ENCODE peak calls at places on chromosomes 7 and 10, in six cellular contexts. K, L, N, Z, B and Y are unnamed samples.

GRCh38 chr7:84949501-84949900 is 237.4 kb downstream of the SEMA3D start:
- DNase-seq in N (no peak), L (no peak), B (no peak), Z (no peak), K (no peak), Y (no peak)

GRCh38 chr10:43236176-43236850 is 30.6 kb downstream of the RASGEF1A start:
- DNase-seq in N (peak), L (no peak), K (no peak), Z (no peak), B (no peak), Y (no peak)

GRCh38 chr10:107831772-107832171 is 667.3 kb upstream of the SORCS1 start:
- DNase-seq in Z (no peak), L (no peak), K (no peak), N (no peak), B (no peak), Y (no peak)

GRCh38 chr7:39673868-39674267 is 50.5 kb downstream of the RALA start:
- DNase-seq in K (no peak), N (no peak), B (no peak), Z (no peak), L (no peak), Y (no peak)

GRCh38 chr10:60955957-60956425 is 12.0 kb upstream of the RHOBTB1 start:
- DNase-seq in K (no peak), B (peak), L (no peak), Z (no peak), N (no peak), Y (peak)

GRCh38 chr10:77504196-77504869 is 133.3 kb downstream of the KCNMA1 start:
- DNase-seq in Z (no peak), B (no peak), K (no peak), N (no peak), L (no peak), Y (no peak)

GRCh38 chr10:100749309-100750217 is 4.2 kb downstream of the PAX2 start:
- DNase-seq in Z (no peak), K (no peak), B (no peak), L (no peak), N (no peak), Y (no peak)

GRCh38 chr7:34123316-34123715 is 218.0 kb downstream of the BMPER start:
- DNase-seq in B (no peak), Z (no peak), N (no peak), K (no peak), L (no peak), Y (no peak)

GRCh38 chr7:124722292-124722691 is 43.3 kb downstream of the GPR37 start:
- DNase-seq in L (no peak), N (no peak), Z (no peak), K (no peak), B (no peak), Y (peak)

GRCh38 chr7:117673367-117673766 is 193.5 kb downstream of the CFTR start:
- DNase-seq in L (no peak), N (no peak), Z (no peak), K (no peak), B (peak), Y (no peak)

GRCh38 chr10:132521041-132521465 is 16.5 kb upstream of the INPP5A start:
- DNase-seq in Z (no peak), K (no peak), L (no peak), B (no peak), N (no peak), Y (no peak)

GRCh38 chr7:72453436-72453835 is 41.3 kb upstream of the CALN1 start:
- DNase-seq in B (no peak), K (no peak), N (no peak), L (no peak), Z (no peak), Y (no peak)

GRCh38 chr10:70942725-70943124 is 54.4 kb upstream of the PCBD1 start:
- DNase-seq in Z (no peak), B (no peak), N (no peak), L (no peak), K (no peak), Y (peak)

GRCh38 chr7:134866581-134866980 is 87.1 kb downstream of the CALD1 start:
- DNase-seq in B (no peak), K (no peak), L (no peak), N (no peak), Z (no peak), Y (no peak)